ENCODE peak calls at places on chromosomes 1 and 21, in six cellular contexts. X is pons, Q is anterior cingulate cortex, M is hippocampal formation, F is occipital lobe, O is T-helper 17 cell. V is an unnamed sample.

GRCh38 chr1:162373541-162374375 is 2.9 kb downstream of the SPATA46 start:
- DNase-seq in O (no peak), F (no peak), M (no peak), X (no peak), Q (no peak), V (no peak)

GRCh38 chr1:67441183-67441582 is 11.0 kb upstream of the SERBP1 start:
- DNase-seq in O (no peak), X (peak), F (no peak), Q (no peak), M (no peak), V (no peak)

GRCh38 chr21:33975548-33976081 is 60.0 kb upstream of the ATP5PO start:
- DNase-seq in M (no peak), X (peak), O (no peak), F (no peak), Q (no peak), V (no peak)

GRCh38 chr1:189619682-189620332 is 857.9 kb downstream of the BRINP3 start:
- DNase-seq in X (peak), M (no peak), O (no peak), F (no peak), Q (no peak), V (no peak)

GRCh38 chr21:38351961-38352521 is 95.2 kb downstream of the KCNJ15 start:
- DNase-seq in O (no peak), X (no peak), F (no peak), M (no peak), Q (no peak), V (no peak)

GRCh38 chr1:5660141-5660935 is 331.9 kb downstream of the NPHP4 start:
- DNase-seq in O (no peak), X (no peak), F (no peak), Q (no peak), M (no peak), V (no peak)

GRCh38 chr1:1058921-1059493 is 15.1 kb downstream of the RNF223 start:
- DNase-seq in O (peak), Q (no peak), X (no peak), M (no peak), F (no peak), V (no peak)

GRCh38 chr1:171715813-171716251 is 26.0 kb downstream of the VAMP4 start:
- DNase-seq in F (no peak), X (no peak), M (no peak), O (no peak), Q (no peak), V (no peak)

GRCh38 chr1:165696625-165697100 is 1.7 kb downstream of the ALDH9A1 start:
- DNase-seq in M (peak), X (peak), O (no peak), Q (no peak), F (no peak), V (no peak)